ENCODE peak calls at places on chromosomes 6 and 20, in seven cellular contexts. J is T1000, L is OCI-LY7, D is H7, X is RPMI7951, K is posterior cingulate gyrus, O is GM10248. B is an unnamed sample.

GRCh38 chr20:24131684-24132083 is 143.1 kb upstream of the GGTLC1 start:
- DNase-seq in J (no peak), L (no peak), D (no peak), X (no peak), K (no peak), O (no peak), B (no peak)

GRCh38 chr20:63218701-63219446 is 2.9 kb upstream of the YTHDF1 start:
- DNase-seq in J (no peak), L (no peak), D (no peak), X (no peak), K (no peak), O (no peak), B (no peak)

GRCh38 chr6:34234667-34235604 is 1.7 kb upstream of the HMGA1 start:
- DNase-seq in J (no peak), L (peak; percentile 27), D (peak; percentile 99), X (no peak), K (peak; percentile 57), O (no peak), B (no peak)

GRCh38 chr6:127635091-127635490 is 58.1 kb downstream of the C6orf58 start:
- DNase-seq in J (no peak), L (no peak), D (no peak), X (no peak), K (no peak), O (no peak), B (no peak)

GRCh38 chr6:55953384-55953783 is 78.0 kb upstream of the BMP5 start:
- DNase-seq in J (no peak), L (no peak), D (no peak), X (peak; percentile 50), K (no peak), O (no peak), B (peak; percentile 34)

GRCh38 chr6:160494576-160494975 is 146.4 kb downstream of the SLC22A3 start:
- DNase-seq in J (no peak), L (no peak), D (no peak), X (no peak), K (no peak), O (no peak), B (no peak)

GRCh38 chr6:158793432-158793831 is 25.7 kb downstream of the EZR start:
- DNase-seq in J (no peak), L (peak; percentile 69), D (peak; percentile 64), X (peak; percentile 69), K (no peak), O (peak; percentile 55), B (no peak)

GRCh38 chr20:41173791-41174341 is 36.5 kb downstream of the PLCG1 start:
- DNase-seq in J (no peak), L (no peak), D (no peak), X (no peak), K (no peak), O (no peak), B (no peak)

GRCh38 chr20:19506021-19506420 is 252.0 kb upstream of the RIN2 start:
- DNase-seq in J (no peak), L (no peak), D (no peak), X (peak; percentile 86), K (no peak), O (no peak), B (no peak)

GRCh38 chr6:29763491-29764289 is 40.5 kb downstream of the HLA-F start:
- DNase-seq in J (no peak), L (no peak), D (no peak), X (peak; percentile 88), K (no peak), O (peak; percentile 24), B (peak; percentile 27)

GRCh38 chr6:34143884-34144580 is 1.9 kb downstream of the GRM4 start:
- DNase-seq in J (no peak), L (peak; percentile 66), D (peak; percentile 96), X (no peak), K (peak; percentile 81), O (no peak), B (no peak)

GRCh38 chr6:38713812-38714211 is 1.3 kb upstream of the DNAH8 start:
- DNase-seq in J (no peak), L (no peak), D (no peak), X (no peak), K (no peak), O (no peak), B (no peak)

GRCh38 chr20:17515053-17515452 is 16.1 kb downstream of the BFSP1 start:
- DNase-seq in J (no peak), L (no peak), D (no peak), X (no peak), K (no peak), O (no peak), B (no peak)

GRCh38 chr20:63754008-63754407 is 14.4 kb downstream of the SLC2A4RG start:
- DNase-seq in J (no peak), L (no peak), D (peak; percentile 52), X (no peak), K (peak; percentile 64), O (no peak), B (no peak)

GRCh38 chr20:48115511-48115910 is 330.2 kb upstream of the SULF2 start:
- DNase-seq in J (no peak), L (no peak), D (no peak), X (no peak), K (no peak), O (no peak), B (no peak)

GRCh38 chr6:143125455-143125854 is 64.8 kb downstream of the AIG1 start:
- DNase-seq in J (no peak), L (no peak), D (no peak), X (peak; percentile 70), K (no peak), O (peak; percentile 17), B (no peak)

GRCh38 chr6:90098025-90098474 is 198.6 kb downstream of the BACH2 start:
- DNase-seq in J (peak; percentile 30), L (no peak), D (no peak), X (peak; percentile 89), K (no peak), O (no peak), B (peak; percentile 6)

GRCh38 chr6:136192917-136193316 is 57.2 kb downstream of the MTFR2 start:
- DNase-seq in J (no peak), L (no peak), D (no peak), X (no peak), K (no peak), O (no peak), B (no peak)

GRCh38 chr6:32529697-32530429 is at the start of gene HLA-DRB5:
- DNase-seq in J (no peak), L (peak; percentile 59), D (no peak), X (no peak), K (peak; percentile 32), O (peak; percentile 15), B (no peak)

GRCh38 chr20:64223526-64224067 is 32.0 kb upstream of the PCMTD2 start:
- DNase-seq in J (no peak), L (peak; percentile 49), D (peak; percentile 98), X (no peak), K (peak; percentile 80), O (no peak), B (no peak)

B was measured in amniotic stem cell.